ENCODE peak calls at places on chromosomes 4 and X, in six cellular contexts. N is neuronal stem cell, K is HTR-8/SVneo, Q is endodermal cell, C is AG04449, I is iPS-NIHi11. Z is an unnamed sample.

GRCh38 chr4:85573270-85573669 is 98.3 kb downstream of the ARHGAP24 start:
- DNase-seq in N (no peak), K (no peak), Q (no peak), C (no peak), I (no peak), Z (no peak)

GRCh38 chr4:37892641-37893040 is 1.8 kb downstream of the TBC1D1 start:
- DNase-seq in N (no peak), K (no peak), Q (no peak), C (no peak), I (no peak), Z (no peak)

GRCh38 chr4:87108142-87108546 is 112.3 kb downstream of the KLHL8 start:
- DNase-seq in N (no peak), K (peak), Q (no peak), C (no peak), I (no peak), Z (peak)

GRCh38 chr4:189511581-189511980 is 429.1 kb upstream of the FRG1 start:
- DNase-seq in N (no peak), K (no peak), Q (no peak), C (no peak), I (no peak), Z (no peak)

GRCh38 chrX:9539611-9540387 is 74.9 kb downstream of the TBL1X start:
- DNase-seq in N (no peak), K (no peak), Q (no peak), C (no peak), I (no peak), Z (no peak)

GRCh38 chrX:47607091-47607490 is 12.6 kb downstream of the SYN1 start:
- DNase-seq in N (no peak), K (no peak), Q (no peak), C (no peak), I (no peak), Z (no peak)

GRCh38 chrX:70554523-70554922 is 109.9 kb downstream of the DLG3 start:
- DNase-seq in N (no peak), K (no peak), Q (no peak), C (no peak), I (no peak), Z (no peak)

GRCh38 chrX:455673-456072 is 69.0 kb upstream of the PPP2R3B start:
- DNase-seq in N (no peak), K (no peak), Q (no peak), C (no peak), I (no peak), Z (no peak)

GRCh38 chrX:39275500-39276068 is 474.3 kb downstream of the MID1IP1 start:
- DNase-seq in N (no peak), K (no peak), Q (no peak), C (no peak), I (no peak), Z (no peak)

GRCh38 chr4:169256856-169257756 is 13.7 kb downstream of the SH3RF1 start:
- DNase-seq in N (no peak), K (no peak), Q (no peak), C (no peak), I (no peak), Z (no peak)

GRCh38 chr4:186570193-186570996 is 15.0 kb upstream of the MTNR1A start:
- DNase-seq in N (no peak), K (no peak), Q (no peak), C (peak), I (no peak), Z (no peak)

GRCh38 chr4:111792592-111792991 is 352.7 kb upstream of the FAM241A start:
- DNase-seq in N (no peak), K (no peak), Q (no peak), C (no peak), I (no peak), Z (no peak)

GRCh38 chrX:19121466-19121865 is 802 bp downstream of the ADGRG2 start:
- DNase-seq in N (no peak), K (no peak), Q (peak), C (no peak), I (no peak), Z (no peak)

GRCh38 chrX:72238183-72238582 is 644 bp downstream of the ERCC6L start:
- DNase-seq in N (no peak), K (no peak), Q (no peak), C (no peak), I (no peak), Z (no peak)

Z was measured in PC-9.